ENCODE peak calls at places on chromosomes 7 and 10, in nine cellular contexts. X is MM.1S, C is heart right ventricle, U is mammary epithelial cell, F is tibial artery, G is IMR-90, Z is neural progenitor cell, H is right lobe of liver, W is SJSA1. A is an unnamed sample.

GRCh38 chr7:19107392-19108147 is 9.9 kb downstream of the TWIST1 start:
- DNase-seq in X (peak; percentile 14), C (no peak), U (peak; percentile 21), F (no peak), G (peak; percentile 68), Z (peak; percentile 66), H (no peak), W (peak; percentile 92), A (peak; percentile 42)

GRCh38 chr10:79057481-79058275 is 11.1 kb upstream of the ZMIZ1 start:
- DNase-seq in X (no peak), C (no peak), U (no peak), F (peak; percentile 3), G (no peak), Z (no peak), H (peak; percentile 35), W (no peak), A (no peak)

GRCh38 chr7:38451840-38452239 is 178.4 kb upstream of the TARP start:
- DNase-seq in X (peak; percentile 39), C (no peak), U (peak; percentile 4), F (no peak), G (peak; percentile 62), Z (peak; percentile 49), H (no peak), W (no peak), A (no peak)

GRCh38 chr10:108782411-108782810 is 1140.9 kb downstream of the XPNPEP1 start:
- DNase-seq in X (no peak), C (no peak), U (no peak), F (no peak), G (no peak), Z (no peak), H (no peak), W (no peak), A (no peak)

GRCh38 chr10:79229830-79230562 is 117.3 kb upstream of the PPIF start:
- DNase-seq in X (no peak), C (no peak), U (no peak), F (no peak), G (peak; percentile 46), Z (peak; percentile 82), H (no peak), W (no peak), A (no peak)

GRCh38 chr10:132280646-132281074 is 27.1 kb downstream of the STK32C start:
- DNase-seq in X (no peak), C (no peak), U (no peak), F (no peak), G (no peak), Z (no peak), H (no peak), W (no peak), A (no peak)

GRCh38 chr7:46468753-46469356 is 547.8 kb upstream of the IGFBP3 start:
- DNase-seq in X (no peak), C (no peak), U (peak; percentile 25), F (no peak), G (peak; percentile 35), Z (peak; percentile 34), H (no peak), W (no peak), A (peak; percentile 14)

GRCh38 chr7:5077740-5078139 is 32.1 kb downstream of the RBAK start:
- DNase-seq in X (no peak), C (no peak), U (no peak), F (no peak), G (peak; percentile 7), Z (no peak), H (no peak), W (no peak), A (no peak)

GRCh38 chr7:111960909-111961440 is 245.2 kb downstream of the DOCK4 start:
- DNase-seq in X (no peak), C (no peak), U (no peak), F (no peak), G (no peak), Z (no peak), H (no peak), W (no peak), A (no peak)

GRCh38 chr10:122490786-122491680 is 29.7 kb downstream of the HTRA1 start:
- DNase-seq in X (no peak), C (no peak), U (peak; percentile 88), F (no peak), G (no peak), Z (no peak), H (no peak), W (no peak), A (peak; percentile 33)

GRCh38 chr7:36088966-36089365 is 64.1 kb upstream of the EEPD1 start:
- DNase-seq in X (no peak), C (no peak), U (no peak), F (no peak), G (no peak), Z (no peak), H (no peak), W (no peak), A (no peak)

GRCh38 chr10:29295813-29296212 is 6.9 kb downstream of the LYZL1 start:
- DNase-seq in X (no peak), C (no peak), U (no peak), F (no peak), G (no peak), Z (no peak), H (no peak), W (no peak), A (no peak)

GRCh38 chr10:29302499-29302898 is 13.6 kb downstream of the LYZL1 start:
- DNase-seq in X (no peak), C (no peak), U (no peak), F (no peak), G (no peak), Z (no peak), H (no peak), W (no peak), A (no peak)

GRCh38 chr10:29301359-29301910 is 12.6 kb downstream of the LYZL1 start:
- DNase-seq in X (no peak), C (no peak), U (no peak), F (no peak), G (no peak), Z (no peak), H (no peak), W (no peak), A (no peak)

DNA sequence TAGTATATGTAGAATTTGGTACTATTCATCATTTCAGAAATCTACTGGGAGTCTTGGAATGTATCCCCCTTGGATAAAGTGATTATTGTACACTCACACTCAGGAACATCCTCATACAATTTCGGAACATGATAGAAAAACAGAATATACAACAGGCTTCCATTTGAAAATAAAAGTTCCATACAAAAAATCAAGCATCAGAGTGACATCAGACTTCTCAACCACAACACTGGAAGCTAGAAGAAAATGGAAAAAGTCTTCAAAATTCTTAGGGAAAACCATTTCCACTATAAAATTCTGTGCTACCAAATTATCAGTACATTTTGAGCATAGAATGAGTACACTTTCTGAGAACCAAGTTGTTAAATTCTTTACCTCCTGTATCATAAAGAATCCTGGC is 8.8 kb downstream of the LYZL1 start:
- DNase-seq in X (no peak), C (no peak), U (no peak), F (no peak), G (no peak), Z (no peak), H (no peak), W (no peak), A (no peak)
- H3K9me3 ChIP-seq in X (no peaks in the 10 kb centered on the region), C (no peaks in the 10 kb centered on the region), U (peaks cover 9% of the 10 kb centered on the region), F (no peaks in the 10 kb centered on the region), G (peaks cover 34% of the 10 kb centered on the region), Z (peaks cover 16% of the 10 kb centered on the region), H (peaks cover 4% of the 10 kb centered on the region), W (peaks cover 25% of the 10 kb centered on the region), A (no peaks in the 10 kb centered on the region)

GRCh38 chr10:130499541-130499940 is 363.4 kb downstream of the GLRX3 start:
- DNase-seq in X (no peak), C (no peak), U (no peak), F (no peak), G (no peak), Z (no peak), H (peak; percentile 18), W (no peak), A (no peak)

GRCh38 chr10:130498042-130498441 is 361.9 kb downstream of the GLRX3 start:
- DNase-seq in X (no peak), C (no peak), U (no peak), F (no peak), G (no peak), Z (no peak), H (peak; percentile 34), W (no peak), A (no peak)

GRCh38 chr10:130498934-130499333 is 362.7 kb downstream of the GLRX3 start:
- DNase-seq in X (no peak), C (no peak), U (no peak), F (no peak), G (no peak), Z (no peak), H (peak; percentile 25), W (no peak), A (peak; percentile 11)

GRCh38 chr10:130497056-130498010 is 361.1 kb downstream of the GLRX3 start:
- DNase-seq in X (no peak), C (no peak), U (no peak), F (no peak), G (no peak), Z (no peak), H (peak; percentile 23), W (no peak), A (no peak)

GRCh38 chr10:130500251-130501000 is 364.2 kb downstream of the GLRX3 start:
- DNase-seq in X (no peak), C (no peak), U (no peak), F (no peak), G (no peak), Z (no peak), H (peak; percentile 23), W (no peak), A (no peak)
- H3K9me3 ChIP-seq in X (no peaks in the 10 kb centered on the region), C (no peaks in the 10 kb centered on the region), U (peaks cover 40% of the 10 kb centered on the region), F (no peaks in the 10 kb centered on the region), G (peaks cover 45% of the 10 kb centered on the region), Z (no peaks in the 10 kb centered on the region), H (no peaks in the 10 kb centered on the region), W (peaks cover 7% of the 10 kb centered on the region), A (no peaks in the 10 kb centered on the region)

GRCh38 chr10:11865561-11865960 is 42.4 kb downstream of the PROSER2 start:
- DNase-seq in X (no peak), C (no peak), U (no peak), F (no peak), G (no peak), Z (no peak), H (no peak), W (no peak), A (no peak)
- H3K9me3 ChIP-seq in X (no peaks in the 10 kb centered on the region), C (no peaks in the 10 kb centered on the region), U (no peaks in the 10 kb centered on the region), F (no peaks in the 10 kb centered on the region), G (no peaks in the 10 kb centered on the region), Z (no peaks in the 10 kb centered on the region), H (no peaks in the 10 kb centered on the region), W (no peaks in the 10 kb centered on the region), A (no peaks in the 10 kb centered on the region)

GRCh38 chr7:157807510-157807909 is 470.7 kb downstream of the DNAJB6 start:
- DNase-seq in X (no peak), C (no peak), U (no peak), F (no peak), G (no peak), Z (peak; percentile 63), H (no peak), W (no peak), A (no peak)

GRCh38 chr7:157809863-157810851 is 473.4 kb downstream of the DNAJB6 start:
- DNase-seq in X (no peak), C (no peak), U (no peak), F (no peak), G (no peak), Z (no peak), H (no peak), W (no peak), A (no peak)

GRCh38 chr7:157806711-157807110 is 469.9 kb downstream of the DNAJB6 start:
- DNase-seq in X (no peak), C (no peak), U (no peak), F (no peak), G (no peak), Z (no peak), H (no peak), W (no peak), A (no peak)

GRCh38 chr7:157809154-157809862 is 472.5 kb downstream of the DNAJB6 start:
- DNase-seq in X (no peak), C (no peak), U (no peak), F (no peak), G (no peak), Z (no peak), H (no peak), W (no peak), A (no peak)

GRCh38 chr7:157808042-157808441 is 471.2 kb downstream of the DNAJB6 start:
- DNase-seq in X (no peak), C (no peak), U (no peak), F (no peak), G (no peak), Z (no peak), H (no peak), W (no peak), A (no peak)
- H3K9me3 ChIP-seq in X (no peaks in the 10 kb centered on the region), C (no peaks in the 10 kb centered on the region), U (peaks cover 55% of the 10 kb centered on the region), F (no peaks in the 10 kb centered on the region), G (peaks cover 60% of the 10 kb centered on the region), Z (peaks cover 5% of the 10 kb centered on the region), H (no peaks in the 10 kb centered on the region), W (peaks cover 21% of the 10 kb centered on the region), A (no peaks in the 10 kb centered on the region)